ENCODE peak calls at places on chromosomes 2 and 18, in seven cellular contexts. K is A549, L is PC-9, E is heart right ventricle, C is OCI-LY7, H is left ventricle myocardium inferior, U is uterus. V is an unnamed sample. For H3K4me1, the result is how much of the 10 kb centered on the place peaks cover.

GRCh38 chr2:220653776-220654175 is 918.3 kb downstream of the EPHA4 start:
- DNase-seq in L (no peak), H (no peak), K (no peak), C (no peak), E (no peak), U (no peak), V (no peak)

GRCh38 chr2:212725180-212725579 is 186.6 kb upstream of the ERBB4 start:
- DNase-seq in K (no peak), E (no peak), H (no peak), C (no peak), L (no peak), U (no peak), V (no peak)

GRCh38 chr2:229445501-229446294 is 174.6 kb upstream of the PID1 start:
- DNase-seq in E (peak), L (no peak), C (no peak), H (peak), K (peak), U (peak), V (no peak)

GRCh38 chr18:74351354-74351753 is 35.7 kb downstream of the C18orf63 start:
- DNase-seq in K (no peak), U (no peak), C (peak), E (no peak), H (no peak), L (no peak), V (no peak)

GRCh38 chr2:174870787-174871186 is 106.5 kb upstream of the CHRNA1 start:
- DNase-seq in K (no peak), H (no peak), U (no peak), C (no peak), E (no peak), L (no peak), V (no peak)

GRCh38 chr2:231933916-231934401 is 7.8 kb upstream of the NPPC start:
- DNase-seq in K (no peak), L (no peak), U (no peak), H (peak), C (peak), E (peak), V (no peak)

GRCh38 chr2:203763425-203764272 is 57.2 kb downstream of the CD28 start:
- DNase-seq in H (no peak), L (no peak), C (peak), U (no peak), K (no peak), E (no peak), V (no peak)

GRCh38 chr2:240914645-240915525 is 8.7 kb downstream of the CROCC2 start:
- DNase-seq in U (no peak), E (peak), C (no peak), K (no peak), L (no peak), H (peak), V (no peak)

GRCh38 chr2:205590759-205591158 is 91.5 kb upstream of the NRP2 start:
- DNase-seq in L (no peak), E (no peak), H (no peak), U (no peak), K (no peak), C (no peak), V (no peak)

GRCh38 chr2:113720167-113720566 is 36.3 kb downstream of the SLC35F5 start:
- DNase-seq in C (peak), K (peak), U (no peak), L (no peak), H (no peak), E (no peak), V (no peak)

GRCh38 chr2:104538082-104538481 is 315.8 kb upstream of the POU3F3 start:
- DNase-seq in H (no peak), U (no peak), C (no peak), E (no peak), L (no peak), K (no peak), V (no peak)

GRCh38 chr2:240638517-240639160 is 13.4 kb downstream of the GPR35 start:
- DNase-seq in H (peak), E (no peak), K (no peak), U (no peak), L (no peak), C (no peak), V (no peak)

GRCh38 chr2:20027715-20028434 is 15.4 kb upstream of the MATN3 start:
- DNase-seq in E (no peak), U (no peak), C (no peak), K (no peak), H (no peak), L (no peak), V (no peak)

GRCh38 chr2:177396630-177397460 is 4.3 kb downstream of the AGPS start:
- DNase-seq in H (no peak), L (peak), C (no peak), K (peak), E (no peak), U (peak), V (no peak)

GRCh38 chr2:26011609-26011989 is 22.3 kb upstream of the RAB10 start:
- DNase-seq in U (no peak), C (no peak), K (no peak), E (no peak), H (no peak), L (no peak), V (no peak)

GRCh38 chr2:26008851-26009566 is 24.9 kb upstream of the RAB10 start:
- DNase-seq in C (no peak), E (no peak), K (peak), H (peak), L (peak), U (no peak), V (peak)

GRCh38 chr2:26009567-26009963 is 24.3 kb upstream of the RAB10 start:
- DNase-seq in C (no peak), L (no peak), E (no peak), U (no peak), K (no peak), H (no peak), V (no peak)

GRCh38 chr2:26010943-26011342 is 22.9 kb upstream of the RAB10 start:
- DNase-seq in E (no peak), H (no peak), U (no peak), K (no peak), C (no peak), L (no peak), V (no peak)

DNA sequence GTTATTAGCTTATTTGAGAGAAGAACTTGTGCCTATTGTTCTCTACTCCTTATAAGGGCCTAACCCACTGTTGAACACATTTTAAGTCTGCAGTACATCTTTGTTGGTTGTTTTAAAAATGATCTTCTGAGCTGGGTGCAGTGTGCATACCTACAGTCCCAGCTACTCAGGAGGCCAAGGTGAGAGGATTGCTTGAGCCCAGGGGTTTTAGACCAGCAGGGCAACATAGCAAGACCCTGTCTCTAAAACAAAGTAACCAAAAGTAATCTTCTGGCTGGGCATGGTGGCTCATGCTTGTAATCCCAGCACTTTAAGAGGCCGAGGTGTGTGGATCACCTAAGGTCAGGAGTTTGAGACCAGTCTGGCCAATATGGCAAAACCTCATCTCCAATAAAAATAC is 25.8 kb upstream of the RAB10 start:
- DNase-seq in K (no peak), U (no peak), E (no peak), C (no peak), H (no peak), L (no peak), V (no peak)
- TF ChIP-seq CTCF in K (no peak), U (no peak), E (no peak), C (no peak), H (no peak), L (no peak), V (no peak)

GRCh38 chr2:65366595-65367125 is 65.7 kb downstream of the SPRED2 start:
- DNase-seq in U (peak), C (peak), E (no peak), L (peak), K (peak), H (no peak), V (no peak)
- H3K4me1 ChIP-seq in U (under half), C (half or more), E (half or more), L (under half), K (half or more), H (half or more), V (under half)

GRCh38 chr2:111898703-111899514 is 502 bp downstream of the MERTK start:
- DNase-seq in U (no peak), C (no peak), K (peak), L (no peak), E (peak), H (peak), V (no peak)

GRCh38 chr2:111903516-111903915 is 5.1 kb downstream of the MERTK start:
- DNase-seq in C (no peak), E (no peak), U (no peak), H (no peak), L (no peak), K (no peak), V (no peak)

GRCh38 chr2:111903930-111904439 is 5.6 kb downstream of the MERTK start:
- DNase-seq in C (no peak), H (no peak), K (no peak), E (no peak), L (no peak), U (no peak), V (no peak)

GRCh38 chr2:111897924-111898702 is at the start of gene MERTK:
- DNase-seq in U (peak), H (peak), E (peak), C (no peak), L (peak), K (peak), V (peak)

DNA sequence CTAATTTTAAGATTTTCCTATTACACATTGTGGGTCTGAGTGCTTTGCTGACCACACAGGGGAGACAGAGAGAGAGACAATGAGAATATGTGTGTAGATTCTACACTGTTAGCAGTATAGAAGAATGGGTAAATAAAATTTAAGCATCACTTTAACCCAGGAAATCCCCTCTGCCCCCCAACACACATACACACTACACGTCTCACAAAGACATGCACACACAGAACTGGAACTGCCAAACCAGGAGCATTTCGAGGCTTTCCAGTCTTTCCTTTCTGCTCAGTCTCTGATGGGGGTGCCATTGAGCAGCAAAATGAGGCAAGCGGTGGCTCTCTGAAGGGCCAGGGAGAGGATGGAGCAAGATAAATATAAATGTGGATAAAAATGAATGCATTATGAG is 2.5 kb downstream of the MERTK start:
- DNase-seq in C (peak), H (no peak), U (no peak), K (peak), E (no peak), L (peak), V (no peak)
- TF ChIP-seq CTCF in C (peak), H (peak), U (peak), K (peak), E (peak), L (peak), V (peak)

GRCh38 chr2:5693288-5694015 is 1.3 kb downstream of the SOX11 start:
- DNase-seq in L (no peak), C (no peak), K (peak), U (no peak), E (no peak), H (no peak), V (no peak)
- H3K4me1 ChIP-seq in L (under half), C (under half), K (under half), U (under half), E (under half), H (half or more), V (under half)

V was measured in upper lobe of right lung.